ENCODE peak calls at places on chromosome 4, in five cellular contexts. T is H4; B is type B pancreatic cell; P is choroid plexus epithelial cell; G is activated naive CD8-positive, alpha-beta T cell treated with anti-CD3 and anti-CD28 coated beads, Interleukin-2, amount 10 ng/mL, durations not matched to agents 7 days and 5 days. Z is an unnamed sample.

GRCh38 chr4:791866-792630 is 33.9 kb downstream of the CPLX1 start:
- DNase-seq in T (no peak), P (no peak), B (no peak), G (peak; percentile 71), Z (no peak)

GRCh38 chr4:8525383-8526120 is 54.6 kb upstream of the GPR78 start:
- DNase-seq in B (no peak), P (peak; percentile 47), T (peak; percentile 62), G (no peak), Z (no peak)

GRCh38 chr4:186587416-186588018 is 32.1 kb upstream of the MTNR1A start:
- DNase-seq in B (no peak), P (peak; percentile 83), T (peak; percentile 29), G (peak; percentile 52), Z (no peak)

GRCh38 chr4:25970241-25970675 is 56.2 kb downstream of the SMIM20 start:
- DNase-seq in G (no peak), P (peak; percentile 70), T (no peak), B (no peak), Z (no peak)

GRCh38 chr4:43932448-43932847 is 516.2 kb downstream of the KCTD8 start:
- DNase-seq in G (no peak), T (no peak), P (no peak), B (no peak), Z (no peak)

GRCh38 chr4:105637409-105638258 is 70.9 kb downstream of the INTS12 start:
- DNase-seq in B (no peak), T (no peak), P (peak; percentile 86), G (no peak), Z (no peak)

GRCh38 chr4:8245879-8246833 is 23.4 kb upstream of the HTRA3 start:
- DNase-seq in T (no peak), B (no peak), G (no peak), P (no peak), Z (no peak)

GRCh38 chr4:152100378-152101201 is 339.8 kb upstream of the GATB start:
- DNase-seq in G (peak; percentile 73), B (no peak), T (peak; percentile 25), P (no peak), Z (no peak)